ENCODE peak calls at places on chromosomes 13 and 19, in eight cellular contexts. Z is ELR; Q is stimulated activated CD4-positive, alpha-beta T cell treated with anti-CD3 and anti-CD28 coated beads, TNF-alpha, amount 100 ng/mL, for 4 hours; B is HFF-Myc; V is GOT3; C is Caco-2; Y is mesendoderm; G is progenitor cell of endocrine pancreas. S is an unnamed sample.

GRCh38 chr19:14497347-14497921 is 1.5 kb upstream of the GIPC1 start:
- DNase-seq in Q (no peak), B (no peak), Y (no peak), G (no peak), V (no peak), C (no peak), Z (no peak), S (no peak)

GRCh38 chr13:27014406-27015359 is 156.9 kb downstream of the USP12 start:
- DNase-seq in Z (peak; percentile 28), Y (no peak), Q (no peak), C (no peak), V (no peak), B (no peak), G (no peak), S (no peak)

GRCh38 chr13:48265217-48265815 is 32.3 kb downstream of the ITM2B start:
- DNase-seq in Y (no peak), V (no peak), G (no peak), Q (no peak), Z (no peak), B (no peak), C (no peak), S (no peak)

GRCh38 chr13:75305057-75305456 is 176.9 kb downstream of the TBC1D4 start:
- DNase-seq in C (no peak), G (no peak), Q (no peak), B (no peak), Z (no peak), Y (no peak), V (no peak), S (no peak)

GRCh38 chr19:44754743-44755066 is 6.2 kb downstream of the BCL3 start:
- DNase-seq in Y (no peak), G (no peak), Q (no peak), Z (no peak), V (no peak), B (no peak), C (no peak), S (no peak)

GRCh38 chr19:19662344-19662743 is 1.1 kb downstream of the ATP13A1 start:
- DNase-seq in Q (no peak), Y (no peak), V (no peak), Z (no peak), G (no peak), C (no peak), B (no peak), S (no peak)

GRCh38 chr13:41075034-41075433 is 13.7 kb downstream of the WBP4 start:
- DNase-seq in B (no peak), V (no peak), Q (no peak), Y (peak; percentile 22), G (no peak), C (no peak), Z (peak; percentile 67), S (no peak)

GRCh38 chr19:8573316-8573715 is 3.9 kb downstream of the MYO1F start:
- DNase-seq in Z (no peak), Q (no peak), G (no peak), B (no peak), Y (no peak), V (no peak), C (no peak), S (no peak)

GRCh38 chr13:110961959-110962358 is 47.1 kb upstream of the ANKRD10 start:
- DNase-seq in V (no peak), Q (no peak), C (no peak), G (no peak), Z (no peak), Y (peak; percentile 16), B (no peak), S (no peak)

GRCh38 chr13:42083138-42083770 is 34.8 kb downstream of the DGKH start:
- DNase-seq in Y (no peak), Z (no peak), G (no peak), C (no peak), Q (no peak), B (no peak), V (no peak), S (no peak)

GRCh38 chr19:18795540-18795939 is 4.4 kb upstream of the COMP start:
- DNase-seq in Q (no peak), V (no peak), C (peak; percentile 40), B (no peak), Z (no peak), Y (peak; percentile 35), G (no peak), S (no peak)

GRCh38 chr13:72504026-72504925 is 223.2 kb downstream of the MZT1 start:
- DNase-seq in G (no peak), V (no peak), Y (no peak), Q (no peak), C (no peak), B (no peak), Z (no peak), S (no peak)

GRCh38 chr13:37811441-37811840 is 58.1 kb downstream of the TRPC4 start:
- DNase-seq in B (no peak), Y (no peak), Q (no peak), C (no peak), G (no peak), V (no peak), Z (no peak), S (no peak)

GRCh38 chr13:83498486-83499190 is 383.6 kb downstream of the SLITRK1 start:
- DNase-seq in V (no peak), B (no peak), C (no peak), Y (no peak), Z (peak; percentile 88), Q (no peak), G (no peak), S (no peak)

GRCh38 chr19:45256836-45257235 is 5.8 kb downstream of the MARK4 start:
- DNase-seq in Z (no peak), C (no peak), G (no peak), V (no peak), Q (no peak), Y (no peak), B (no peak), S (no peak)

GRCh38 chr13:98528663-98529064 is 48.2 kb downstream of the STK24 start:
- DNase-seq in V (no peak), Q (no peak), Y (no peak), C (no peak), G (no peak), B (no peak), Z (no peak), S (no peak)

GRCh38 chr19:41597600-41598041 is 21.7 kb downstream of the CEACAM21 start:
- DNase-seq in G (peak; percentile 29), Y (peak; percentile 78), B (peak; percentile 55), V (no peak), Z (peak; percentile 69), Q (peak; percentile 68), C (peak; percentile 73), S (peak; percentile 66)

GRCh38 chr13:39840201-39840600 is 184.7 kb downstream of the COG6 start:
- DNase-seq in Y (no peak), G (no peak), C (no peak), B (no peak), V (no peak), Q (no peak), Z (no peak), S (no peak)

GRCh38 chr19:461664-462551 is 1.1 kb upstream of the SHC2 start:
- DNase-seq in V (no peak), Y (peak; percentile 63), Z (no peak), C (no peak), Q (no peak), G (peak; percentile 79), B (no peak), S (no peak)

GRCh38 chr13:77919351-77920294 is 992 bp upstream of the EDNRB start:
- DNase-seq in C (no peak), Q (no peak), G (no peak), Y (peak; percentile 75), Z (peak; percentile 33), B (no peak), V (no peak), S (no peak)

GRCh38 chr19:37309834-37310575 is 60.9 kb upstream of the ZNF527 start:
- DNase-seq in B (no peak), Q (no peak), Y (peak; percentile 45), G (no peak), C (no peak), Z (peak; percentile 10), V (no peak), S (no peak)

GRCh38 chr13:66415444-66415843 is 814.7 kb downstream of the PCDH9 start:
- DNase-seq in Q (no peak), Z (no peak), V (no peak), B (no peak), G (no peak), C (no peak), Y (no peak), S (no peak)

GRCh38 chr13:33940898-33941297 is 122.9 kb downstream of the RFC3 start:
- DNase-seq in C (no peak), B (no peak), Z (no peak), V (no peak), Q (no peak), G (no peak), Y (peak; percentile 68), S (no peak)

GRCh38 chr13:75217949-75218348 is 264.0 kb downstream of the TBC1D4 start:
- DNase-seq in Q (no peak), G (no peak), V (no peak), B (no peak), C (no peak), Y (no peak), Z (peak; percentile 20), S (no peak)

GRCh38 chr13:62482351-62482750 is 1066.7 kb upstream of the PCDH20 start:
- DNase-seq in C (no peak), V (no peak), G (no peak), Z (peak; percentile 13), B (no peak), Y (no peak), Q (no peak), S (no peak)